ENCODE peak calls at places on chromosome 20, in six cellular contexts. I is right lobe of liver, D is prostate gland, H is uterus, S is K562, L is body of pancreas. B is an unnamed sample.

GRCh38 chr20:57619053-57619831 is 984 bp downstream of the ZBP1 start:
- DNase-seq in I (peak; percentile 57), D (no peak), H (no peak), S (no peak), L (no peak), B (no peak)

GRCh38 chr20:61588356-61589054 is 336.4 kb downstream of the CDH4 start:
- DNase-seq in I (no peak), D (no peak), H (no peak), S (no peak), L (no peak), B (no peak)

GRCh38 chr20:59723607-59724456 is 119.5 kb downstream of the PHACTR3 start:
- DNase-seq in I (no peak), D (no peak), H (no peak), S (no peak), L (no peak), B (no peak)

GRCh38 chr20:48203252-48203651 is 418.0 kb upstream of the SULF2 start:
- DNase-seq in I (no peak), D (no peak), H (peak; percentile 72), S (no peak), L (no peak), B (no peak)

GRCh38 chr20:63054103-63054474 is 47.3 kb upstream of the BHLHE23 start:
- DNase-seq in I (peak; percentile 23), D (no peak), H (no peak), S (no peak), L (no peak), B (no peak)

GRCh38 chr20:380763-381580 is 412 bp downstream of the TRIB3 start:
- DNase-seq in I (peak; percentile 70), D (peak; percentile 38), H (peak; percentile 26), S (peak; percentile 77), L (peak; percentile 41), B (peak; percentile 96)

GRCh38 chr20:50017576-50018248 is 34.9 kb downstream of the SNAI1 start:
- DNase-seq in I (no peak), D (no peak), H (no peak), S (no peak), L (no peak), B (no peak)

GRCh38 chr20:60203451-60203850 is 245.2 kb downstream of the CDH26 start:
- DNase-seq in I (no peak), D (no peak), H (no peak), S (no peak), L (no peak), B (no peak)

GRCh38 chr20:10501377-10501776 is 66.3 kb downstream of the SLX4IP start:
- DNase-seq in I (no peak), D (peak; percentile 60), H (no peak), S (peak; percentile 10), L (no peak), B (peak; percentile 53)

GRCh38 chr20:62215991-62216635 is 4.0 kb downstream of the HRH3 start:
- DNase-seq in I (no peak), D (no peak), H (no peak), S (no peak), L (no peak), B (no peak)

GRCh38 chr20:19022791-19023448 is 189.5 kb upstream of the SLC24A3 start:
- DNase-seq in I (no peak), D (no peak), H (no peak), S (no peak), L (no peak), B (no peak)

GRCh38 chr20:10497283-10497682 is 62.2 kb downstream of the SLX4IP start:
- DNase-seq in I (no peak), D (no peak), H (no peak), S (no peak), L (no peak), B (no peak)

GRCh38 chr20:51978081-51978501 is 175.8 kb upstream of the SALL4 start:
- DNase-seq in I (no peak), D (no peak), H (no peak), S (no peak), L (no peak), B (peak; percentile 16)

DNA sequence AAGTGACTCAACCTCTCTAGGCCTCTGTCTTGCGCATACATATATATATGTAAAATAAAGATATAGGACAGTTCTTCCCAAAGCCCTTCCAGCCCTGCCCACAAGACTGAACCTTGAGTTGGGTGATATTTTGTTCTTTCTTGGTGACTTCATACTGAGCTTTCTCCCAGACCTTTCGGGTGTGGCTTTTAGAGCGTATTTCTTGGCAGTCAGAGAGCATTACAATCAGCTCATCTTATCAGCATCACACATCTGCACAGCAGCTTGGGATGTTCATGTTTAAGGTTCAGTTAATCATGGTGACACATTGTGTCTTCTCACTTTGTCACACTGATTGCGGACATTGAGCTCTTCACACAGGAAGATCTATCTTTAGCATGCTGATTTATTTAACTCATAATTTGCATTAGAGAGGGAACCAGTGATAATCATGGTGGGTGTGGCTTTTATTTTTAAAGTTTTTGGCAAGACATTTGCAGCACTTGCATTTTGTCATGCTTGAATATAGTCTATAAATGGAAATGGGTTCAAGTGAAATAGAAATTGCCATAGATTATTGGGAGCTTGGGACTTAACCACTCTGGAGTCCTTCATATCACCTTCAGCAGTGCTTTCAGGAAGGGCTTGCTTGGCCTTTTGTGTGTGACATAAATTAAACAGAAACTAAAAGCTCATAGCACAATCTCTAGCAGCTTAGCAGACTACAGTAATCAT is 8.3 kb downstream of the KIF3B start:
- DNase-seq in I (no peak), D (no peak), H (no peak), S (peak; percentile 73), L (no peak), B (peak; percentile 97)
- TF ChIP-seq POLR2A in I (no peak), D (no peak), H (no peak), S (no peak), L (no peak), B (no peak)

DNA sequence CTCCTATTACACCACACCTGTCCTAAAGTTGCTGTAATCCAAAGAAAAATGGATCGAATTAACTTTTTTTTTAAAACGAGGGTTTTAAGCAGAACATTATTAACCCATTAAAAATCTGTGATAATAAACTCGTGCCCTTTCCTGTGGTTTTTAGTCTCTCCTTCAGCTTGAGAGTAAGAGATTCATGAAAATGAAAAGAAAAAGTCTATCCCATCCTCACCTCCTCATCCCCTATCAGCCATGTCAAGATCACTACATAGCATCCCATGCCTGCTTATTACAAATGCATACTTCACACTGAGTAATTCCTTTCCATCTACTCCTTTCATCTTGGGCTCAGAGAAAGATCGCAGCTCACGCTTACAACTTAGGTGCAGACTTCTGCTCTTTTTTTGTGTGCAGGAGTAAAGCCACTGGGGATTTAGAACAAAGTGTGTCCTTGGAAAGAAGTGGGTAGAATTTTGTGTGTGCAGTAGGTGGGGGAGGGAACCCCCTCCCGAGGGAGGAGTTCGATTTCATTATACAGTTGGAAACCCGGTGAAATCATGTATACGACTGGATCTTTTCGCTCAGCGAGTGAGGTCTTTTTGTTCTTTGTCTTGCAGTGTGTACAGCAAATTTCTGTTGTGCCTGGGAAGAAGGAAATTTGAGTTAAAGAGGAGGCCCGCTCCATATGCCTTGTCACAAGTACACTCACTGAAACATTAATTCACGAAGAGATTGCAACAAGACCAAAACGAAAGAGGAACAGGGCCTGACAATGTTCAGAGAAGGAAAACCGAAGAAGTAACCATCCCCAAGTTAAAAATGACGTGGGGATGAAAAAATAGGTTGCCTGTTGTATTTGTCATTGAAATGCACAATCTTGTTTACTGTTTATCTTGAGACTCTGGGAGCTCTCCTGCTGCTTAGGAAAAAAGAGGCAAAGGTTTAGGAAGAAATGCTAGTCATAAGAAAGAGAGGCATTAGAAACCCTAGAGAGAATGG is 146.5 kb upstream of the ZNF217 start:
- DNase-seq in I (no peak), D (no peak), H (no peak), S (no peak), L (no peak), B (peak; percentile 29)
- TF ChIP-seq POLR2A in I (no peak), D (no peak), H (no peak), S (peak; percentile 48), L (no peak), B (no peak)

GRCh38 chr20:38129893-38130609 is 35.0 kb downstream of the TGM2 start:
- DNase-seq in I (peak; percentile 41), D (no peak), H (peak; percentile 10), S (no peak), L (no peak), B (no peak)
- TF ChIP-seq POLR2A in I (peak; percentile 1), D (no peak), H (no peak), S (no peak), L (no peak), B (no peak)

DNA sequence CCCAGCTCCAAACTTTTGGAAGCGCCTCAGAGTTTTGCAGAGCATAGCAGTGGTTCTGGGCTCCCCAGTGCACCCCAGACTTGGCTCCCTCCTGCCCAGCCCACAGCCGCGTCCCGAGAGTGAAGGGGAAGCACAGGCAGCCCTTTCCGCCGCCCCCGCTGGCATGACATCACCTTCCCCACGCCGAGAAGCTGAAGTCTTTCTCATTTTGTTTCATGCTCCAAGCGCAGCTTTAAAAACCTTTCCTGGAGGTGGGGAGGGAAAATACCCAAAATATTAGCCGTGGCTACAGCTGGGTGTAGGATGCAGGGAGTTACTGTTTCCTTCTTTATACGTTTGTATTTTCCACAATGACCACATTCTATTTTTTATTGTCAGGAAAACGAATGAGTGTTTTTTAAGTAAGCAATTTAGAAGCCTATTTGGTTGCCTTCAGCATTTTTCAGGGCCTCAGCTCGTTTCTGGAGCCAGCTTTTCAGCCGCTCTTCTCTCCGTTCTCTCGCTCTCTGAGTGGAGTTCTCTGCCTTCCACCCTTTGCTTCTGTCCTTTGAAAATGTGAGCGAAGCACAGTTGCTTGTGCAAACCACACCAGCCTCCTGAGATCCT is 72.8 kb downstream of the SNX5 start:
- DNase-seq in I (no peak), D (no peak), H (peak; percentile 81), S (peak; percentile 20), L (no peak), B (no peak)
- TF ChIP-seq POLR2A in I (no peak), D (no peak), H (peak; percentile 39), S (no peak), L (no peak), B (no peak)